ENCODE peak calls at places on chromosome 5, in six cellular contexts. R is H1, S is GM12891, Z is K562, K is SK-N-SH, G is HepG2. P is an unnamed sample.

GRCh38 chr5:172410160-172410559 is 44.2 kb downstream of the SH3PXD2B start:
- DNase-seq in K (no peak), R (no peak), S (no peak), Z (no peak), G (no peak), P (no peak)

GRCh38 chr5:5128766-5129165 is 11.4 kb upstream of the ADAMTS16 start:
- DNase-seq in S (no peak), K (no peak), R (no peak), Z (no peak), G (no peak), P (no peak)

GRCh38 chr5:27316283-27316675 is 277.9 kb upstream of the CDH9 start:
- DNase-seq in K (no peak), R (no peak), Z (no peak), S (no peak), G (no peak), P (no peak)

GRCh38 chr5:68911840-68912690 is 181.7 kb upstream of the SLC30A5 start:
- DNase-seq in G (peak), S (no peak), R (no peak), K (no peak), Z (no peak), P (no peak)

GRCh38 chr5:173926359-173926758 is 38.2 kb downstream of the CPEB4 start:
- DNase-seq in Z (no peak), S (no peak), R (no peak), K (no peak), G (no peak), P (no peak)

GRCh38 chr5:66413931-66414330 is 182.3 kb upstream of the MAST4 start:
- DNase-seq in Z (no peak), G (no peak), S (no peak), K (no peak), R (no peak), P (no peak)

GRCh38 chr5:89265511-89266169 is 382.7 kb upstream of the MEF2C start:
- DNase-seq in S (no peak), R (no peak), K (no peak), Z (no peak), G (no peak), P (no peak)

GRCh38 chr5:136814621-136815378 is 449.5 kb upstream of the TRPC7 start:
- DNase-seq in K (no peak), G (no peak), R (no peak), Z (no peak), S (no peak), P (no peak)

GRCh38 chr5:107502711-107503110 is 168.0 kb downstream of the EFNA5 start:
- DNase-seq in K (peak), S (no peak), G (no peak), R (no peak), Z (no peak), P (no peak)

GRCh38 chr5:173920866-173921265 is 32.7 kb downstream of the CPEB4 start:
- DNase-seq in S (no peak), Z (no peak), K (no peak), R (no peak), G (no peak), P (no peak)

GRCh38 chr5:140628711-140629110 is 4.3 kb downstream of the CD14 start:
- DNase-seq in S (no peak), R (no peak), G (no peak), K (no peak), Z (no peak), P (no peak)

GRCh38 chr5:142617416-142617815 is 68.5 kb downstream of the FGF1 start:
- DNase-seq in G (no peak), Z (no peak), K (no peak), S (peak), R (no peak), P (no peak)

GRCh38 chr5:76766746-76767145 is 50.8 kb downstream of the F2R start:
- DNase-seq in R (no peak), Z (no peak), S (no peak), K (no peak), G (no peak), P (no peak)

GRCh38 chr5:150540615-150541396 is 32.9 kb downstream of the NDST1 start:
- DNase-seq in Z (no peak), G (peak), S (no peak), R (no peak), K (no peak), P (no peak)

GRCh38 chr5:140017397-140018095 is 25.6 kb downstream of the NRG2 start:
- DNase-seq in Z (no peak), K (no peak), R (no peak), G (no peak), S (no peak), P (no peak)

GRCh38 chr5:8683528-8683927 is 814.6 kb downstream of the MTRR start:
- DNase-seq in Z (no peak), S (no peak), R (no peak), G (no peak), K (no peak), P (no peak)

GRCh38 chr5:98813755-98814154 is 40.3 kb downstream of the RGMB start:
- DNase-seq in R (no peak), G (no peak), S (no peak), K (no peak), Z (no peak), P (no peak)

GRCh38 chr5:32865475-32865874 is 154.4 kb downstream of the NPR3 start:
- DNase-seq in R (no peak), G (no peak), K (no peak), Z (no peak), S (no peak), P (no peak)

GRCh38 chr5:53080271-53080670 is 29.3 kb downstream of the MOCS2 start:
- DNase-seq in K (no peak), S (no peak), G (no peak), R (no peak), Z (no peak), P (no peak)

GRCh38 chr5:362189-362588 is 40.7 kb downstream of the AHRR start:
- DNase-seq in S (no peak), K (no peak), G (no peak), R (no peak), Z (no peak), P (no peak)

GRCh38 chr5:159240301-159240870 is 22.7 kb upstream of the UBLCP1 start:
- DNase-seq in G (no peak), R (no peak), S (no peak), Z (peak), K (no peak), P (no peak)

GRCh38 chr5:68171101-68171558 is 44.4 kb upstream of the PIK3R1 start:
- DNase-seq in G (no peak), S (no peak), R (no peak), Z (no peak), K (no peak), P (no peak)

GRCh38 chr5:91742504-91742903 is 359.4 kb upstream of the ARRDC3 start:
- DNase-seq in G (no peak), S (no peak), Z (no peak), R (no peak), K (no peak), P (no peak)
- TF ChIP-seq TAF1 in G (no peak), S (no peak), Z (no peak), R (no peak), K (no peak), P (no peak)

GRCh38 chr5:134003957-134004625 is 684 bp downstream of the VDAC1 start:
- DNase-seq in Z (peak), R (no peak), K (peak), S (peak), G (no peak), P (peak)
- TF ChIP-seq TAF1 in Z (no peak), R (no peak), K (no peak), S (no peak), G (no peak), P (peak)

DNA sequence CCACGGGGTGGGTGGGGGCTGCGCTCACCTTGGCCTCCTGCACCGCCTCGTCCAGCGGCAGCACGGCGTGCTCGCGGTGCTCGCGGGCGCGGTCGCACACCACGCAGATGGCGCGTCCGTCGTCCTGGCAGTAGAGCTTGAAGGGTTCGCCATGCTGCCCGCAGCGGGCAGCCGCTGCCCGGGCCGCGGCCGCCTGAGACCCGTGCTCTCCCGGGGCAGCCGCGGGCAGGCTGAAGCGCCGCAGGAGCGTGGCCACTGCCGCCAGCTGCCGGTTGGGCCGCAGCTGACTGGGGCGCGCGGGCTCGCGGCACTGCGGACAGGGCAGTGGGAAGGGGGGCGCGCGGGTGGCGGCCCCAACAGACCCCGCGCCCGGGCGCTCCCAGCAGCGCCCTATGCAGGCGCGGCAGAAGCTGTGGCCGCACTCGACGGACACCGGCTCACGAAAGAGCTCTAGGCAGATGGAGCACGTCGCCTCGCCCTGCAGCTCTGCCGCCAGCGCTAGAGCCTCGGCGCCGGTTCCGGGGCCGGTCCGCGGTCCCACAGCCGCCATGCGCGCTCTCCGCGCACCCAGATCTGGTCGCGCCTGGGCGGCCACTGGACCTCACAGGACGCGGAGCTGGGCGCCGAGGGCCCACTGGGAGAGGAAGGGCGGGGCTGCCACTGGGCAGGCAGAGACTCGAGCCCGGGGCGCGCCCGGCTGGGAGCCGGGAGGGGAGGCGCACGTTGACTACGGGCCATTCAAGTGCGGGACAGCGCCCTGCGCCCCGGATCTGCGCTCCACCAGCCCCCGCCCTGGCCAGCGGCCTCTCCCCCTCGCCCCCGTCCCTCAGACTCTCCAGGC is at the start of gene TRIM7:
- DNase-seq in G (no peak), K (peak), Z (peak), R (no peak), S (no peak), P (peak)
- TF ChIP-seq TAF1 in G (no peak), K (no peak), Z (peak), R (no peak), S (no peak), P (no peak)

GRCh38 chr5:154962494-154962893 is 21.6 kb downstream of the MRPL22 start:
- DNase-seq in K (no peak), R (no peak), G (no peak), S (peak), Z (no peak), P (no peak)
- TF ChIP-seq TAF1 in K (no peak), R (no peak), G (no peak), S (no peak), Z (no peak), P (no peak)

DNA sequence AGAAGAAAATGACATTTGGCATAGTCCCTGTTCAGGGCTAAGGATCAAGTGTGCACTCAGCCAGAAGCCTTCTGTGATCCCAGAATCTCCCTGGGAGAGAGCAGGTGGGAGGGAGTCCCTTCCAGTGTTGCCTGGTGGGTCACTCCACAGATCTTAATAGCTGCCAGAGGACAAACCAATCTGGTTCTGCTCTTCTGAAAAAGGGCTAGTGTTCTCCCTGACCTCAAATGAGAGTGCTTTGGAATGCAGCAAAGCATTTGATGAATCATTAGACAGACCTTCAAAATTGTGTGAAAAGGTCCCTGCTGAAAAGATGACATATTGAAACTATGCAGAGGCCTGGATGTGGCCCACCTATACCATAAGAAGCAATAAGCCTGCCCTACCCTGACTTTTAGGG is 339.7 kb downstream of the TMEM232 start:
- DNase-seq in R (no peak), G (peak), Z (no peak), S (no peak), K (no peak), P (no peak)
- TF ChIP-seq TAF1 in R (no peak), G (no peak), Z (no peak), S (no peak), K (no peak), P (no peak)

GRCh38 chr5:78518365-78519197 is 130.0 kb downstream of the LHFPL2 start:
- DNase-seq in Z (no peak), S (no peak), G (peak), R (no peak), K (no peak), P (no peak)
- TF ChIP-seq TAF1 in Z (no peak), S (no peak), G (no peak), R (no peak), K (no peak), P (no peak)

GRCh38 chr5:1468247-1468612 is 23.0 kb upstream of the SLC6A3 start:
- DNase-seq in R (no peak), Z (peak), K (peak), G (peak), S (no peak), P (no peak)
- TF ChIP-seq TAF1 in R (no peak), Z (no peak), K (no peak), G (no peak), S (no peak), P (no peak)

DNA sequence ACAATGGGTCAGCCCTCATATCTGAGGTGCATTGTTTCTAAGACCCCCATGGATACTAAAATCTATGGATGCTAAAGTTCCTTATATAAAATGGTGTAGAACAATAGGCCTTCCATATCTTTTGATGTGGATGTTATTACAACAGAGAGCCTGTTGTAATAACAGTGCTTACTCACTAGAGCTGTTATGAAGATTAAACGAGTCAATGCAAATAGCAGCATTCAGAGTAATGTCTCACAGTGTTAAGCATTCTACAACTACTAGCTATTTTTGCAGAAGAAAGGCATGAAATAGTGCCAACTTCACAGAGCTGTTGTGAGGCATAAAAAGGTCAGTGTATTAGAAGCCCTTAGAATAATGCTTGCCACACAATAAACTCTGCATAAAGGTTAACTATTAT is 13.0 kb downstream of the CHSY3 start:
- DNase-seq in K (no peak), G (no peak), Z (no peak), R (no peak), S (no peak), P (no peak)
- TF ChIP-seq TAF1 in K (no peak), G (no peak), Z (no peak), R (no peak), S (no peak), P (no peak)